ENCODE peak calls at places on chromosomes 7 and 10, in seven cellular contexts. One of them, this sample, is unnamed. For H3K36me3, the result is how much of the 10 kb centered on the place peaks cover.

GRCh38 chr7:142030294-142030693 is 34.6 kb downstream of the MGAM start:
- DNase-seq in psoas muscle: no peak
- DNase-seq in OCI-LY7: no peak
- DNase-seq in heart right ventricle: no peak
- DNase-seq in stomach: no peak
- DNase-seq in neural progenitor cell: peak
- DNase-seq in heart left ventricle: no peak
- DNase-seq in this sample: no peak

GRCh38 chr7:151086802-151087246 is 549 bp downstream of the AGAP3 start:
- DNase-seq in heart right ventricle: no peak
- DNase-seq in stomach: no peak
- DNase-seq in psoas muscle: no peak
- DNase-seq in neural progenitor cell: peak
- DNase-seq in OCI-LY7: no peak
- DNase-seq in heart left ventricle: no peak
- DNase-seq in this sample: no peak

GRCh38 chr7:143884978-143885559 is 16.9 kb downstream of the TCAF1 start:
- DNase-seq in OCI-LY7: no peak
- DNase-seq in stomach: no peak
- DNase-seq in neural progenitor cell: peak
- DNase-seq in heart left ventricle: peak
- DNase-seq in heart right ventricle: peak
- DNase-seq in psoas muscle: peak
- DNase-seq in this sample: peak

GRCh38 chr10:46541735-46542566 is 14.5 kb downstream of the GPRIN2 start:
- DNase-seq in psoas muscle: peak
- DNase-seq in heart right ventricle: no peak
- DNase-seq in heart left ventricle: peak
- DNase-seq in neural progenitor cell: no peak
- DNase-seq in stomach: peak
- DNase-seq in OCI-LY7: no peak
- DNase-seq in this sample: peak

GRCh38 chr7:368651-369475 is 78.9 kb downstream of the FOXL3 start:
- DNase-seq in neural progenitor cell: no peak
- DNase-seq in heart right ventricle: no peak
- DNase-seq in heart left ventricle: peak
- DNase-seq in OCI-LY7: no peak
- DNase-seq in stomach: peak
- DNase-seq in psoas muscle: peak
- DNase-seq in this sample: peak

GRCh38 chr10:3735175-3735574 is 49.8 kb downstream of the KLF6 start:
- DNase-seq in stomach: no peak
- DNase-seq in neural progenitor cell: peak
- DNase-seq in heart left ventricle: no peak
- DNase-seq in OCI-LY7: peak
- DNase-seq in heart right ventricle: no peak
- DNase-seq in psoas muscle: peak
- DNase-seq in this sample: no peak

GRCh38 chr7:107559864-107560263 is 3.9 kb downstream of the COG5 start:
- DNase-seq in neural progenitor cell: no peak
- DNase-seq in psoas muscle: no peak
- DNase-seq in stomach: no peak
- DNase-seq in heart right ventricle: no peak
- DNase-seq in OCI-LY7: no peak
- DNase-seq in heart left ventricle: no peak
- DNase-seq in this sample: no peak

GRCh38 chr10:30782543-30783461 is 153.2 kb upstream of the LYZL2 start:
- DNase-seq in stomach: no peak
- DNase-seq in neural progenitor cell: no peak
- DNase-seq in heart left ventricle: peak
- DNase-seq in OCI-LY7: no peak
- DNase-seq in heart right ventricle: no peak
- DNase-seq in psoas muscle: peak
- DNase-seq in this sample: no peak

DNA sequence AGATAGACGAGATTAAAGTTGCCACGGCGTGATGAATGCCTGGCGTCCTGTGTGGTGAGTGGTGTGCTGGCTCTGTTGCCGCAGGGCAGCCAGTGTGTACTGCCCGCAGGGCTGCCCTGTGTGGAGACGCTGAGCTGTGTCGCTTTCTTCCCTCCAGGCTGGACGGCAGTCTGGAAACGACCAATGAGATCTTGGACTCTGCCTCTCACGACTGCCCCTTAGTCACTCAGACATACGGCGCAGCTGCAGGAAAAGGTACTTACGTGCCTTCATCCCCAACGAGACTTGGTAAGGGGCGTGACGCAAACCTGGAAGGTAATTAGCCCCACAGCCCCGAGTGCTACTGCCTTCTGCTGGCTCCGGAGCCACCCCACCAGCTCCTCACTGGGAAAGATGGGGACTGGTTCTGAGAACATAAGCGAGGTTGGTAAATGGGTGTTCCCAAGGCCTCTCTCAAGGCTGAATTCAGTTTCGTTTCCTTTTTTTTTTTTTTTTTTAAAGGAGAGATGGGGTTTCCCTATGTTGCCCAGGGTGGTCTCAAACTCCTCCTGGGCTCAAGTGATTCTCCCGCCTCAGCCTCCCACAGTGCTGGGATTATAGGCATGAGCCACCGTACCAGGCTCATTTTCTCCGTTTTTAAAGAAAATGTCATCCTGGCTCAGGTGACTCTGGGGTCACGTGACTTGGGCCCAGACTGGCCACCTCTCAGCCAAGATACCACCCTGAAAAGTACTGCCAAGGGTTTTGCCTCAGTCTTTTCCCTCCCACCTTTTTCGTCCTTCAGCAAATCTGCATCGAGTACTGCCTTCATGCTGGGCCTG is 39.6 kb downstream of the WIPI2 start:
- DNase-seq in neural progenitor cell: no peak
- DNase-seq in OCI-LY7: peak
- DNase-seq in heart right ventricle: no peak
- DNase-seq in heart left ventricle: peak
- DNase-seq in psoas muscle: peak
- DNase-seq in stomach: no peak
- DNase-seq in this sample: no peak
- H3K27ac ChIP-seq in neural progenitor cell: no peak
- H3K27ac ChIP-seq in OCI-LY7: no peak
- H3K27ac ChIP-seq in heart right ventricle: no peak
- H3K27ac ChIP-seq in heart left ventricle: no peak
- H3K27ac ChIP-seq in psoas muscle: no peak
- H3K27ac ChIP-seq in stomach: no peak
- H3K27ac ChIP-seq in this sample: no peak

DNA sequence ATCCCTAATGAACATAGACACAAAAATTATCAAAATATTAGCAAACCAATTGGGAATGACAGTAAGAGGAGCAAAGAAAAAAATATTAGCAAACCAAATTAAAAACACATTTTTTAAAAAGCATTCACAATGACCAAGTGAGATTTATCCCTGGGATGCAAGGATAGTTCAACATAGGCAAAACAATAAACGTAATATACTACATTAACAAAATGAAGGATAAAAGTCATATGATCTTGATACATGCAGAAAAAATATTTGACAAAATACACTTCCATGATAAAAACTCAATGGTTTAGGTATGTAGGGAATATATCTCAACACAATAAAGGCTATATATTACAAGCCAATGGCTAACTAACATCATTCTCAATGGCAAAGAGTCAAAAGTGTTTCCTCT is 83.3 kb downstream of the CRPPA start:
- DNase-seq in stomach: no peak
- DNase-seq in neural progenitor cell: no peak
- DNase-seq in heart left ventricle: no peak
- DNase-seq in psoas muscle: no peak
- DNase-seq in OCI-LY7: no peak
- DNase-seq in heart right ventricle: no peak
- DNase-seq in this sample: no peak
- H3K36me3 ChIP-seq in stomach: under half
- H3K36me3 ChIP-seq in neural progenitor cell: under half
- H3K36me3 ChIP-seq in heart left ventricle: under half
- H3K36me3 ChIP-seq in psoas muscle: under half
- H3K36me3 ChIP-seq in OCI-LY7: under half
- H3K36me3 ChIP-seq in heart right ventricle: under half
- H3K36me3 ChIP-seq in this sample: under half

GRCh38 chr7:101832681-101833375 is 15.4 kb downstream of the CUX1 start:
- DNase-seq in heart right ventricle: no peak
- DNase-seq in neural progenitor cell: no peak
- DNase-seq in stomach: no peak
- DNase-seq in psoas muscle: no peak
- DNase-seq in heart left ventricle: no peak
- DNase-seq in OCI-LY7: no peak
- DNase-seq in this sample: no peak

GRCh38 chr7:101829374-101829773 is 11.9 kb downstream of the CUX1 start:
- DNase-seq in stomach: no peak
- DNase-seq in neural progenitor cell: no peak
- DNase-seq in heart left ventricle: no peak
- DNase-seq in heart right ventricle: no peak
- DNase-seq in OCI-LY7: no peak
- DNase-seq in psoas muscle: no peak
- DNase-seq in this sample: no peak

GRCh38 chr7:101833799-101834198 is 16.4 kb downstream of the CUX1 start:
- DNase-seq in OCI-LY7: no peak
- DNase-seq in heart right ventricle: no peak
- DNase-seq in psoas muscle: no peak
- DNase-seq in heart left ventricle: no peak
- DNase-seq in neural progenitor cell: no peak
- DNase-seq in stomach: no peak
- DNase-seq in this sample: no peak

GRCh38 chr7:101829856-101830255 is 12.4 kb downstream of the CUX1 start:
- DNase-seq in psoas muscle: no peak
- DNase-seq in heart left ventricle: no peak
- DNase-seq in stomach: no peak
- DNase-seq in heart right ventricle: no peak
- DNase-seq in neural progenitor cell: no peak
- DNase-seq in OCI-LY7: no peak
- DNase-seq in this sample: peak

GRCh38 chr7:101832205-101832631 is 14.8 kb downstream of the CUX1 start:
- DNase-seq in stomach: no peak
- DNase-seq in heart right ventricle: no peak
- DNase-seq in OCI-LY7: no peak
- DNase-seq in psoas muscle: no peak
- DNase-seq in neural progenitor cell: no peak
- DNase-seq in heart left ventricle: no peak
- DNase-seq in this sample: peak
- TF ChIP-seq CTCF in stomach: no peak
- TF ChIP-seq CTCF in heart right ventricle: no peak
- TF ChIP-seq CTCF in OCI-LY7: no peak
- TF ChIP-seq CTCF in psoas muscle: no peak
- TF ChIP-seq CTCF in neural progenitor cell: no peak
- TF ChIP-seq CTCF in heart left ventricle: no peak
- TF ChIP-seq CTCF in this sample: no peak

GRCh38 chr7:27128776-27129728 is 1.5 kb downstream of the HOXA4 start:
- DNase-seq in heart right ventricle: no peak
- DNase-seq in OCI-LY7: no peak
- DNase-seq in heart left ventricle: no peak
- DNase-seq in neural progenitor cell: no peak
- DNase-seq in psoas muscle: peak
- DNase-seq in stomach: no peak
- DNase-seq in this sample: no peak

GRCh38 chr7:27131390-27131819 is 848 bp upstream of the HOXA4 start:
- DNase-seq in neural progenitor cell: no peak
- DNase-seq in psoas muscle: no peak
- DNase-seq in heart left ventricle: no peak
- DNase-seq in OCI-LY7: no peak
- DNase-seq in heart right ventricle: no peak
- DNase-seq in stomach: no peak
- DNase-seq in this sample: no peak

GRCh38 chr7:27130540-27131389 is at the start of gene HOXA4:
- DNase-seq in psoas muscle: peak
- DNase-seq in stomach: peak
- DNase-seq in heart left ventricle: peak
- DNase-seq in heart right ventricle: peak
- DNase-seq in OCI-LY7: peak
- DNase-seq in neural progenitor cell: peak
- DNase-seq in this sample: peak

GRCh38 chr7:27128034-27128433 is 2.5 kb downstream of the HOXA4 start:
- DNase-seq in heart left ventricle: no peak
- DNase-seq in stomach: no peak
- DNase-seq in psoas muscle: no peak
- DNase-seq in neural progenitor cell: no peak
- DNase-seq in heart right ventricle: no peak
- DNase-seq in OCI-LY7: no peak
- DNase-seq in this sample: no peak

DNA sequence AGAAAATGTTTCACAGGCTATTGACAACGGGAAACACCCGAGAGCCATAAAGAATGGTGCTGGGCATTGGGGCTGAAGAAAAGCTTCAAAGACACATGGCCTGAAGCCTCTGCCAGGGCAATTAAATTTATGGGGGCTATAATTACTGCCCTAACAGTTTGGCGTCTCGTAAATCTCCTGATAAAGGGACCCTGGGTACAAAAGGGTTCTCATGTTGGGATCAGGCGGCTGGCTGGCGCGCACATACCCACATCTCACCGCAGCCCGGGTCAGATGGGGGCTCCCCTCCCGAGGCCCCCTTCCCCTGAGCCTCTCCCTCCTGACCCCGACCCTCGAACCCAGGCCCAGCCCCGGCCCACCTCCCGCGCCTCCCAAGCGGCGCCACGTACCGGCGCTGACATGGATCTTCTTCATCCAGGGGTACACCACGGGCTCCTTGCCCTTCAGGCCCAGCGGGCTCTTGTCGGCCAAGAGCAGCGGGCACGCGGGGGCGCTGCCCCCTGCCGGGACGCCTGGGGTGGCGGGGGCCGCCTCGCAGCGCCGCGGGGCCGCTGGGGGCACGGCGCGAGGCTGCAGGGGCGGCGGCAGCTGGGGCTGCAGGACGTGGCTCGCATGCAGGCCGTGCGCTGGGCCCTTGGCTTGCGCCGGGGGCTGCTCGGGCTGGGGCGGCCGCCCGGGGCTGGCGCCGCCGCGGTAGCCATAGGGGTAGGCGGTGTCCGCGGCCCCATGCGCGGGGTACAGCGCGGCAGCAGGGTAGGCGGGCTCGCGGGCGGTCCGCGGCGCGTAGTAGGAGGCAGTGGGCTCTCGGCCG is 623 bp downstream of the HOXA4 start:
- DNase-seq in stomach: no peak
- DNase-seq in OCI-LY7: no peak
- DNase-seq in heart right ventricle: no peak
- DNase-seq in psoas muscle: peak
- DNase-seq in neural progenitor cell: peak
- DNase-seq in heart left ventricle: no peak
- DNase-seq in this sample: no peak
- H3K27ac ChIP-seq in stomach: peak
- H3K27ac ChIP-seq in OCI-LY7: no peak
- H3K27ac ChIP-seq in heart right ventricle: peak
- H3K27ac ChIP-seq in psoas muscle: peak
- H3K27ac ChIP-seq in neural progenitor cell: no peak
- H3K27ac ChIP-seq in heart left ventricle: peak
- H3K27ac ChIP-seq in this sample: peak